ENCODE peak calls at places on chromosomes 11 and 22, in five cellular contexts. Q is K562, J is GM12878, M is H1, D is HepG2. T is an unnamed sample.
A peak's percentile ranks its signal among the peaks of the same experiment; 100 is the strongest.

GRCh38 chr22:48968201-48968959 is 859.3 kb downstream of the BRD1 start:
- DNase-seq in Q (peak; percentile 17), J (no peak), M (no peak), D (peak; percentile 23), T (no peak)

GRCh38 chr22:41369089-41369745 is 12.5 kb upstream of the TEF start:
- DNase-seq in Q (no peak), J (no peak), M (no peak), D (no peak), T (no peak)

GRCh38 chr22:45225732-45226560 is 14.7 kb downstream of the KIAA0930 start:
- DNase-seq in Q (no peak), J (no peak), M (no peak), D (peak; percentile 25), T (no peak)

GRCh38 chr11:103433380-103433779 is 324.2 kb downstream of the DYNC2H1 start:
- DNase-seq in Q (no peak), J (no peak), M (no peak), D (no peak), T (no peak)

GRCh38 chr22:19547620-19548019 is 23.4 kb upstream of the CLDN5 start:
- DNase-seq in Q (no peak), J (no peak), M (no peak), D (no peak), T (no peak)

GRCh38 chr22:25365491-25366261 is 146.2 kb downstream of the CRYBB2 start:
- DNase-seq in Q (no peak), J (no peak), M (no peak), D (no peak), T (no peak)

GRCh38 chr11:18958221-18958910 is 19.2 kb upstream of the MRGPRX1 start:
- DNase-seq in Q (no peak), J (no peak), M (peak; percentile 9), D (no peak), T (no peak)

GRCh38 chr22:25747245-25747944 is 5.4 kb downstream of the MYO18B start:
- DNase-seq in Q (peak; percentile 76), J (no peak), M (no peak), D (peak; percentile 35), T (peak; percentile 85)

GRCh38 chr11:79902493-79902892 is 461.7 kb upstream of the TENM4 start:
- DNase-seq in Q (no peak), J (no peak), M (no peak), D (no peak), T (no peak)

GRCh38 chr22:19412478-19412877 is 19.1 kb downstream of the HIRA start:
- DNase-seq in Q (no peak), J (no peak), M (no peak), D (no peak), T (no peak)

GRCh38 chr11:72782081-72782920 is 11.5 kb downstream of the STARD10 start:
- DNase-seq in Q (no peak), J (no peak), M (no peak), D (peak; percentile 79), T (peak; percentile 61)

GRCh38 chr22:23773247-23774113 is 831 bp downstream of the MMP11 start:
- DNase-seq in Q (no peak), J (no peak), M (no peak), D (no peak), T (no peak)
- TF ChIP-seq RFX5 in Q (no peak), J (no peak), M (no peak), D (no peak), T (no peak)

DNA sequence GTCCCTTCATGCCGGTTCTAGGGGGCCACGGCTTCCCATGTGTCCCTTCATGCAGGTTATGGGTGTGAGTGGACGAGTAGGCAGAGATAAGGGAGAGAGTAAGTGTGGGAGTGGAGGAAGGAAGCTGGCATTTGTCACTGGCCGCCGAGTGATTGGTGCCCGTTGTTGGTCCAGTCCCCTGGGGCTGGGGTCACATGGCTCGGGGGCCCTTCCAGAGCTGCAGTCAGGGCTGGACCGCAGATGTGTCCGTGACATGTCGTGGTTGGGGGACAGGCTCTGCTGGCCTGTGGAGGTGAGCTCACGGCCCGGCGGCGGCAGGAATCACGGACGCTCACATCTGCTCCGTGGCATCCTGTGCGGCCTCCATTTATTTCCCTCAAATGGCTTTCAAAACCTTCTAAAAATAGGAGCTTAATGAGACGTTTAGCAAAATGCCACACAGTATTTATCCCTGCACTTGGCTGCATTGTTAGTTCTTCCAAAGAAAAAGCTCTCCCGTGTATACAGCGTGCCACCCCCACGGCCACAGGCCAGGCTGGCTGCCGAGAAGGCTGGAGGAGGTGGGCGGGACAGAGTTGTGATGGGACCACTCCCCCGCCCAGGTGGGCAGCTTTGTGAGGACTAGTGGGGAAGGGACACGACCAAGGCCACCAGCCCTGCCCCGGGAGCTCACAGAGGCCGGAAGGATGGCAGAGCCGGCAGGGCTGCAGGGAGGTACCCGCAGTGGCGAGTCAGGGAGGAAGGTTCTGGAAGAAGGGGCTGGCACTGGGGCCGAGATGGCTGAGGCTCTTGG is 386.7 kb downstream of the TBC1D22A start:
- DNase-seq in Q (no peak), J (no peak), M (no peak), D (no peak), T (no peak)
- TF ChIP-seq JUND in Q (no peak), J (no peak), M (no peak), D (no peak), T (no peak)

GRCh38 chr11:126032374-126032773 is 30.3 kb downstream of the CDON start:
- DNase-seq in Q (no peak), J (no peak), M (no peak), D (no peak), T (no peak)

GRCh38 chr11:126029805-126030204 is 32.9 kb downstream of the CDON start:
- DNase-seq in Q (no peak), J (no peak), M (no peak), D (peak; percentile 33), T (no peak)

GRCh38 chr11:126035718-126036117 is 26.9 kb downstream of the CDON start:
- DNase-seq in Q (no peak), J (no peak), M (no peak), D (no peak), T (no peak)

GRCh38 chr11:126034880-126035279 is 27.8 kb downstream of the CDON start:
- DNase-seq in Q (no peak), J (no peak), M (no peak), D (no peak), T (no peak)

DNA sequence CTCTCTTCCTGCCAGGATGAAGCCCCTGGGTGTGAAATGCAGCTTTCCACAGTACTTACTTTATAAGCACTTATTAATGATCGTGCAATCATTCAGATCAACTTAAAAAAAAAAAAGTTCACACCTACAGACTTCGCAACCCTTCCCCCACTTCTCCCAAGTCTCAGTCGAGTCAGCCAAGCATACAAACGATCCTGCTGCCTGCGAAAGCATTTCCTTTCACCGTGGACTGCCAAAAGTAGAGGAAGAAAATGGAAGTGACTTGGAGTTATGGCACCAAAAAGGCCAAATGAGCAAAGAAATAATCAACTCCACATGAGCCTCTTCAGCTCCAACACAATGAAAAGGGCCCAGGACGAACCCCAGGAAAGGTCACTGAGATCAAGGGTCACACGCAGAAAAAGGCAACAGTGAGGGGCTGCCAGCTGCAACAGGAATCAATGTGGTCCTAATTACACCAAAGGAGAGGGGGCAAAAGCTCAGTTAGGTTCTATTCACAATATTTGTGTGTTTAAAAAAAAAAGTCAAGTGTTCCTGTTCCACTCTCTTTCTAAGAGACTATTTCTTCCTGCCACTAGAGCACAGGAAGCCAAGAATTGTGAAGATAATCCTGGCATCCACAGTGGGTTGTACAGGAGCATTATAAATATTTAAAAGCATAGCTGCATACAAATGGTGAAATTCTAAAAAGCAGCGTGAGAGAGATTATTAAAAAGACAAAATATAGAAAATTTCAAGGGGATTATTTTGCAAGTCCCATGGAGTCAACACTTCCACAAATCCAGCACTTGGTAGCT is 28.4 kb downstream of the CDON start:
- DNase-seq in Q (no peak), J (no peak), M (no peak), D (no peak), T (no peak)
- H3K9ac ChIP-seq in Q (no peak overlapping the region), J (no peak overlapping the region), M (no peak overlapping the region), D (no peak overlapping the region), T (no peak overlapping the region)

DNA sequence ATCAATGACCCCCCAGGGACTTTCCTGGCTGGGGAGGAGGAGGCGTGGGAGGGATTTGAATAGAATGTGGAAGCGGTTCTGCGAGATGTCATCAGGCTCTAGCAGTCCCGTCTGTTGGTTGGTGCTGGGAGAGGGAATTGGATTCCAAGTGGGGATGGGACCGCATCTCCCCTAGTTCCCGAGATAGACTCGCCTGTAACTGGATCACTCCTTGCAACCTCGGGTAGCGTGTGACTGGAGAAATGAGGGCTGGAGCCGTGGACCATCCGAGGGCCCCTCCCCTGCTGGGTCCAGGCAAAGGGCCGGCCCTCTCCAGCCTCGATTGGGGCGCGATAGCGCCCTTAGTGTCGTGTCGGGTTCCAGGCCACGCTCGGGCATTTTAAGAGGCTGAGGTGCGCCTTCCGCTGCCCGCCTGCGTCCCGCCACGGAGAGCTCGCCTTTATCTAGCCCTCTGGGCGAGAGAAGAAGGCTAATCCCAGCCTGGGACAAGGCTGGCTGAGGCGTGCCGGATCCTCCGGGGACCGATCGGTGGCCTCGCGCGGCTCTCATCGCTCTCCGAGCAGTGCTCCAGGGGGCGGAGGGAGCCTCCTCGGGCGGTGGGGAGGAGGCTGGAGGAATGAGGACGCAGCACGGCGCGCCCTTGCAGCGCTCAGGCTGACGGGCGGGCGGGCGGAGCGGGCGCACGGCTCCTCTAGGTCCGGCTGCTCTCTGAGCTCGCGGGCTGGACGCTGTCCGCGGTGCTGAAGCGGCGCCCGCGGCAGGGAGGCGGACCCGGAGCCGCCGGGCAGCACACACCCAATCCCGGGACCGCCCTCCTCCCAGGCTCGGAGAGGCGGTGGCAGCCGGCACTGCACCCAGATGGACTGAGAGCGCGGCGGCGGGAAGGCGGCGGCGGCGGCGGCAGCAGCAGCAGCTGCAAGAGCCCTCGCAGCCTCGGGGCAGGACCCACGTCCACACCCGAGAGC is 107.8 kb downstream of the OSBP2 start:
- DNase-seq in Q (peak; percentile 89), J (no peak), M (peak; percentile 80), D (peak; percentile 77), T (peak; percentile 90)
- TF ChIP-seq RFX5 in Q (no peak), J (no peak), M (no peak), D (no peak), T (no peak)

DNA sequence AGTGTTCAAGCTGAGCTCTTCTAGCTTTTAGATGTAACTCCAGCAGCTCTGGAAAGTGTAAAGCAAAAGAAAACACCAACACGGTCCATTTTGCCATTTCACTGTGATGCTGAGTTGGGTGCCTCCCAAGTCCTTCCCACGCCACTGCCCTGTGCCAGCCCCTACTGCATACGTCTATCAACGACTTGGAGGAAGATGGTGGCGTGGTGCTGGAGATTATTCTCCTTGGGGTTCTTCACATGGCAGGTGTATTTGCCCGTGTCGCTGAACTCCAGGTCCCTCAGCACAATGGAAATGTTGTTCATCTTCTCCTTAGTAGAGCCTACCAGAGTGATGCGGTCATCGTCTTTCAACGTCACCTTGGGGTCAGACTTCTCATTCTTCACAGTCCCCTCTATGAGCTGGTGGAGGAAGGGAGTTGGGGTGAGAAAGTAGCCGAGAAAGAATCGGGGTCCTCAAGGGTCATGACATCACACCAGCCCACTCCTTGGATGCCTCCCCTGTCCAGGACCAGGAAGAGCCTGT is 8.9 kb downstream of the SCN4B start:
- DNase-seq in Q (no peak), J (no peak), M (no peak), D (no peak), T (no peak)
- TF ChIP-seq JUND in Q (no peak), J (no peak), M (no peak), D (no peak), T (no peak)

DNA sequence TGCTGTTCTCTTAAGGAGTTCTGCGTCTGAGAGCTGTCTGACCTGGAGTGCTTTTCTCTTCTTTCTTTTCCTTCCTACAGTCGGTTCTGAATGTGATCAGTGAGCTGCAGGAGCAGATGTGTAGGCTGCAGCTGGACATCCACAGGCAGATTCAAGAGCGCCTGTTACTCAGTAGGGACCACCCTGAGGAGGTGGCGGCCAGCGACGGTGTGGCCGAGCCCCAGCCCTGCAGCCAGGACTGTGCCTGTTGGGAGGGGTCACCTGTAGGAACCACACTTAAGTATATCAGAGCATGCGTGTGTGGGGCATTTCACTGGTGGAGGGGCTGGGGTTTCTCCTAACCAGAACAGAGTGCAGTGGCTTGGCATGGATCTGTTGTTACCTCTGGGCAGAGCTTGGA is 56.3 kb downstream of the CYB5R2 start:
- DNase-seq in Q (no peak), J (no peak), M (no peak), D (no peak), T (no peak)
- H3K9ac ChIP-seq in Q (no peak overlapping the region), J (no peak overlapping the region), M (no peak overlapping the region), D (no peak overlapping the region), T (no peak overlapping the region)